ENCODE peak calls at places on chromosomes 13 and 19, in eight cellular contexts. D, Z, V, N, I, U, P and T are unnamed samples.

GRCh38 chr13:51645154-51645650 is 60.9 kb downstream of the WDFY2 start:
- DNase-seq in V (peak; percentile 65), N (no peak), I (no peak), D (peak; percentile 86), U (no peak), Z (no peak), P (peak; percentile 87), T (peak; percentile 30)

GRCh38 chr19:7483720-7484201 is 5.1 kb downstream of the PEX11G start:
- DNase-seq in N (no peak), I (no peak), Z (no peak), U (no peak), P (no peak), V (no peak), D (peak; percentile 50), T (no peak)

GRCh38 chr13:109835321-109835720 is 48.9 kb upstream of the IRS2 start:
- DNase-seq in P (peak; percentile 24), U (no peak), V (no peak), D (no peak), I (no peak), Z (no peak), N (no peak), T (no peak)

GRCh38 chr13:95091755-95092154 is 209.5 kb downstream of the ABCC4 start:
- DNase-seq in P (no peak), V (no peak), D (no peak), I (no peak), U (no peak), Z (no peak), N (no peak), T (no peak)

GRCh38 chr13:85816413-85816812 is 17.2 kb upstream of the SLITRK6 start:
- DNase-seq in U (no peak), I (no peak), D (no peak), P (no peak), V (no peak), Z (no peak), N (no peak), T (no peak)

GRCh38 chr13:111302045-111302722 is 18.3 kb upstream of the TEX29 start:
- DNase-seq in I (no peak), U (no peak), D (no peak), N (no peak), P (no peak), Z (no peak), V (no peak), T (no peak)

GRCh38 chr13:87498681-87499080 is 172.5 kb upstream of the SLITRK5 start:
- DNase-seq in Z (no peak), N (no peak), P (no peak), V (peak; percentile 42), D (no peak), I (no peak), U (peak; percentile 35), T (no peak)

GRCh38 chr13:44932171-44932849 is 57.0 kb downstream of the NUFIP1 start:
- DNase-seq in I (no peak), Z (no peak), D (peak; percentile 70), N (no peak), V (no peak), P (peak; percentile 71), U (no peak), T (no peak)

GRCh38 chr13:21913010-21913409 is 242.1 kb downstream of the FGF9 start:
- DNase-seq in Z (no peak), U (peak; percentile 32), V (peak; percentile 88), P (no peak), I (no peak), D (no peak), N (peak; percentile 12), T (no peak)

GRCh38 chr19:3604987-3605343 is 1.7 kb downstream of the TBXA2R start:
- DNase-seq in P (no peak), D (no peak), Z (peak; percentile 84), U (no peak), V (no peak), I (no peak), N (no peak), T (no peak)

GRCh38 chr13:99056381-99057014 is 78.6 kb upstream of the DOCK9 start:
- DNase-seq in P (no peak), V (peak; percentile 15), U (no peak), D (no peak), Z (no peak), I (no peak), N (no peak), T (no peak)

GRCh38 chr19:58356236-58356970 is 3.1 kb upstream of the A1BG start:
- DNase-seq in D (peak; percentile 42), N (no peak), Z (no peak), P (no peak), U (no peak), V (peak; percentile 82), I (peak; percentile 45), T (peak; percentile 58)

GRCh38 chr19:58354478-58355030 is 1.3 kb upstream of the A1BG start:
- DNase-seq in N (no peak), I (no peak), D (no peak), P (no peak), U (no peak), Z (no peak), V (no peak), T (no peak)

GRCh38 chr19:58355891-58356235 is 2.6 kb upstream of the A1BG start:
- DNase-seq in N (no peak), U (no peak), D (no peak), V (no peak), Z (no peak), I (peak; percentile 45), P (no peak), T (no peak)

GRCh38 chr19:58353717-58354477 is 605 bp upstream of the A1BG start:
- DNase-seq in D (no peak), Z (no peak), N (no peak), U (no peak), I (no peak), V (no peak), P (no peak), T (no peak)

GRCh38 chr19:58355215-58355796 is 2.0 kb upstream of the A1BG start:
- DNase-seq in V (no peak), Z (no peak), D (no peak), P (no peak), N (no peak), U (no peak), I (peak; percentile 10), T (no peak)
- H3K4me3 ChIP-seq in V (peak overlapping the region; percentile 52), Z (peak overlapping the region; percentile 70), D (no peak overlapping the region), P (no peak overlapping the region), N (no peak overlapping the region), U (no peak overlapping the region), I (no peak overlapping the region), T (no peak overlapping the region)

GRCh38 chr13:80083097-80083429 is 257.9 kb downstream of the SPRY2 start:
- DNase-seq in Z (no peak), D (no peak), U (no peak), N (no peak), I (no peak), P (no peak), V (no peak), T (no peak)

GRCh38 chr13:80086304-80086721 is 254.6 kb downstream of the SPRY2 start:
- DNase-seq in D (no peak), I (no peak), U (no peak), P (no peak), V (no peak), Z (no peak), N (no peak), T (no peak)

GRCh38 chr13:80082396-80083096 is 258.4 kb downstream of the SPRY2 start:
- DNase-seq in D (peak; percentile 14), I (no peak), Z (no peak), V (no peak), U (no peak), N (no peak), P (peak; percentile 45), T (no peak)

GRCh38 chr13:80084086-80084676 is 256.7 kb downstream of the SPRY2 start:
- DNase-seq in I (no peak), D (peak; percentile 85), P (peak; percentile 83), Z (no peak), U (no peak), V (peak; percentile 28), N (no peak), T (no peak)

GRCh38 chr13:80083516-80084085 is 257.3 kb downstream of the SPRY2 start:
- DNase-seq in V (no peak), D (peak; percentile 26), P (no peak), I (no peak), Z (no peak), N (no peak), U (no peak), T (no peak)
- H3K4me3 ChIP-seq in V (no peak overlapping the region), D (no peak overlapping the region), P (peak overlapping the region; percentile 6), I (no peak overlapping the region), Z (no peak overlapping the region), N (no peak overlapping the region), U (no peak overlapping the region), T (no peak overlapping the region)

GRCh38 chr13:73850104-73850898 is 283.9 kb downstream of the KLF12 start:
- DNase-seq in N (no peak), D (peak; percentile 20), I (no peak), P (no peak), U (no peak), V (no peak), Z (no peak), T (no peak)
- H3K4me3 ChIP-seq in N (no peak overlapping the region), D (no peak overlapping the region), I (no peak overlapping the region), P (no peak overlapping the region), U (no peak overlapping the region), V (no peak overlapping the region), Z (no peak overlapping the region), T (no peak overlapping the region)

GRCh38 chr19:49064029-49064629 is 489 bp downstream of the NTF4 start:
- DNase-seq in U (no peak), D (no peak), I (peak; percentile 68), Z (no peak), P (no peak), N (no peak), V (peak; percentile 72), T (no peak)
- H3K4me3 ChIP-seq in U (peak overlapping the region; percentile 8), D (no peak overlapping the region), I (peak overlapping the region; percentile 39), Z (no peak overlapping the region), P (no peak overlapping the region), N (peak overlapping the region; percentile 42), V (peak overlapping the region; percentile 65), T (no peak overlapping the region)

GRCh38 chr19:41624515-41624914 is 2.4 kb downstream of the CEACAM4 start:
- DNase-seq in N (no peak), V (no peak), P (no peak), D (no peak), U (no peak), I (no peak), Z (no peak), T (no peak)
- H3K4me3 ChIP-seq in N (no peak overlapping the region), V (no peak overlapping the region), P (no peak overlapping the region), D (no peak overlapping the region), U (no peak overlapping the region), I (no peak overlapping the region), Z (peak overlapping the region; percentile 61), T (no peak overlapping the region)